ENCODE peak calls at places on chromosomes 16 and 17, in four cellular contexts. I, E, B and R are unnamed samples.

GRCh38 chr17:6048486-6048885 is 21.7 kb upstream of the WSCD1 start:
- DNase-seq in I (no peak), E (no peak), B (no peak), R (no peak)

GRCh38 chr17:67359960-67360817 is 6.2 kb downstream of the PSMD12 start:
- DNase-seq in I (peak), E (peak), B (peak), R (no peak)

GRCh38 chr17:67260051-67260987 is 15.3 kb upstream of the HELZ start:
- DNase-seq in I (peak), E (peak), B (peak), R (no peak)

GRCh38 chr17:49404371-49404770 is 10.3 kb downstream of the PHB1 start:
- DNase-seq in I (no peak), E (no peak), B (no peak), R (no peak)

GRCh38 chr17:27907976-27908558 is 14.9 kb upstream of the LYRM9 start:
- DNase-seq in I (no peak), E (no peak), B (no peak), R (no peak)

GRCh38 chr17:35915153-35915969 is 15.2 kb downstream of the RDM1 start:
- DNase-seq in I (no peak), E (no peak), B (no peak), R (no peak)

GRCh38 chr16:4679854-4680636 is 13.3 kb upstream of the NUDT16L1 start:
- DNase-seq in I (no peak), E (peak), B (peak), R (peak)

GRCh38 chr17:80361495-80362220 is 53.3 kb upstream of the ENDOV start:
- DNase-seq in I (peak), E (no peak), B (peak), R (no peak)

GRCh38 chr17:4221899-4222659 is 41.7 kb downstream of the ANKFY1 start:
- DNase-seq in I (no peak), E (no peak), B (no peak), R (no peak)

GRCh38 chr16:56424791-56425438 is 430 bp downstream of the AMFR start:
- DNase-seq in I (peak), E (peak), B (peak), R (peak)

GRCh38 chr16:24504467-24505345 is 34.7 kb upstream of the RBBP6 start:
- DNase-seq in I (peak), E (peak), B (peak), R (no peak)

GRCh38 chr16:3810198-3810664 is 70.3 kb downstream of the CREBBP start:
- DNase-seq in I (no peak), E (no peak), B (no peak), R (no peak)

GRCh38 chr17:55390364-55390977 is 31.2 kb downstream of the MMD start:
- DNase-seq in I (peak), E (no peak), B (no peak), R (no peak)

GRCh38 chr17:74042744-74043486 is 160.6 kb upstream of the RPL38 start:
- DNase-seq in I (peak), E (peak), B (peak), R (no peak)

GRCh38 chr17:49645654-49646053 is 32.2 kb downstream of the SPOP start:
- DNase-seq in I (no peak), E (no peak), B (no peak), R (no peak)

GRCh38 chr16:29811896-29812665 is at the start of gene PRRT2:
- DNase-seq in I (peak), E (peak), B (peak), R (no peak)

GRCh38 chr17:4711671-4712111 is 1.3 kb downstream of the ARRB2 start:
- DNase-seq in I (peak), E (no peak), B (no peak), R (peak)

DNA sequence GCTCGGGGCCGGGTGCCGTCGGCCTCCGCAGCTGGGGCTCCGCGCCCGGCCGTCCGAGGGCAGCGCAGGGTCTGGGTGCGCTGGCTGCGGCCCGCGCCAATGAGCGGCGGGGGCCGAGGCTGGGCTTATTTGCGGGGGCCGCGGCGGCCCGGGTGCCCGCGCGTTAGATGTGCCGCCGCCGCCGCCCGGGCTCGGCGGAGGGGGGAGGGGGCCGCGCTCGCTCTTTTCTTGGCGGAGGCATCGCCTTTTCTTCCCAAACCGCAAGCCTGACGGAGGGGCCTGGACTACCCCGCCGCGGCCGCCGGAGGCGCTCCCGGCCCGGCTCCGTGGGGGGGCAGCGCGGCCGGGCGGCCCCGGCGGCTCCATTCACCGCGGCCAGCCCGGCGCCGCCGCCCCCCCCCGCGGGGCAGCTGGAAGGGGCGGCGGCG is at the start of gene NOTUM:
- DNase-seq in I (peak), E (peak), B (no peak), R (no peak)
- TF ChIP-seq CTCF in I (no peak), E (peak), B (no peak), R (no peak)

GRCh38 chr16:74868035-74868434 is 93.4 kb upstream of the FA2H start:
- DNase-seq in I (no peak), E (no peak), B (no peak), R (no peak)
- TF ChIP-seq CTCF in I (no peak), E (no peak), B (no peak), R (no peak)

DNA sequence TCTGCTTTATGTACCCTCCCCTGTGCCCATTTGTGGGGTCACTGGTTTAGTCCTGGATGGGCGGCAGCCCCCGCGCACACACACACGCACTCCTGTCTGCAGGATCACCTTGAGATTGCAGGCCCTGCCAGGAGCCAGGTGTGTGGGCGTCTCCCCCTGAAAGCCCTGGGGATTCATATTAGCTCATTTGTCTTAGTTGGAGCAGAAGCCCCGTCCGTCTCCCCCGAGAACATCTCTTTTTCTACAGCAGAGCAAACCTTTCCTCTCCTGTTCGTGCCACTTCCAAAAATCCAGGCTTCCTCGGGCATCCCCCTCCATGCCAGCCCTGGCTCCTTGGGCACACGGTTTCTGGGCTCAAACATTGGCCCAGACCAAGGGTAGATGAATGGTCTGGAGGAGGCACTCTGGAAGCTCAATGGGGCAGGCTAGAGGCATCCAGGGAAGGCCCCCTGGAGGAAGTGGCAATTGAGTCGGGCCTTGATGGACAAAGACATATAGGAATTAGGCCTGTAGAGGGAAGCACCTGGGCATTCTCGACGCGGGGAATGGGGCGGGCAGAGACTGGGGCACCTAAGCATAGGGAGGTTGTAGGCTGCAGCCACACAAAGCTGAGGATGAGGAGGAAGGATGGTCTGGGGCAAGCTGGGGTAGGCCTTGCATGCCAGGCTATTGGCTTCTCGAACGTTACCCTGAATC is 218.5 kb upstream of the GSE1 start:
- DNase-seq in I (no peak), E (no peak), B (no peak), R (peak)
- TF ChIP-seq CTCF in I (no peak), E (no peak), B (no peak), R (no peak)

GRCh38 chr16:708019-708418 is 2.4 kb upstream of the FBXL16 start:
- DNase-seq in I (no peak), E (no peak), B (no peak), R (no peak)

GRCh38 chr16:711084-711483 is 3.8 kb upstream of the METRN start:
- DNase-seq in I (no peak), E (no peak), B (no peak), R (no peak)

GRCh38 chr16:708959-709358 is 3.4 kb upstream of the FBXL16 start:
- DNase-seq in I (no peak), E (no peak), B (no peak), R (no peak)

GRCh38 chr16:710500-711075 is 4.3 kb upstream of the METRN start:
- DNase-seq in I (no peak), E (no peak), B (no peak), R (no peak)

GRCh38 chr16:709651-710499 is 4.3 kb upstream of the FBXL16 start:
- DNase-seq in I (peak), E (peak), B (peak), R (no peak)
- TF ChIP-seq CTCF in I (no peak), E (no peak), B (no peak), R (no peak)